ENCODE peak calls at places on chromosome 16, in five cellular contexts. X, I, K, L and H are unnamed samples.

GRCh38 chr16:24748242-24748641 is 18.8 kb downstream of the TNRC6A start:
- DNase-seq in L (no peak), I (peak), X (no peak), K (no peak), H (no peak)

GRCh38 chr16:11392041-11392581 is 46.9 kb downstream of the RMI2 start:
- DNase-seq in I (no peak), L (no peak), K (no peak), X (no peak), H (no peak)

GRCh38 chr16:81711609-81712329 is 67.3 kb upstream of the PLCG2 start:
- DNase-seq in X (no peak), I (peak), L (no peak), K (no peak), H (no peak)

GRCh38 chr16:4058386-4058785 is 57.9 kb downstream of the ADCY9 start:
- DNase-seq in L (no peak), I (no peak), X (no peak), K (no peak), H (no peak)

GRCh38 chr16:17331071-17331521 is 139.7 kb downstream of the XYLT1 start:
- DNase-seq in I (no peak), L (no peak), K (no peak), X (no peak), H (no peak)

GRCh38 chr16:80973991-80974390 is 32.7 kb downstream of the CMC2 start:
- DNase-seq in X (no peak), I (peak), K (no peak), L (no peak), H (no peak)

GRCh38 chr16:12703935-12704334 is 99.8 kb downstream of the CPPED1 start:
- DNase-seq in I (no peak), X (no peak), L (no peak), K (no peak), H (no peak)

GRCh38 chr16:2964416-2965223 is 545 bp downstream of the KREMEN2 start:
- DNase-seq in L (no peak), K (peak), I (no peak), X (peak), H (no peak)

GRCh38 chr16:30585022-30585399 is 486 bp downstream of the ZNF785 start:
- DNase-seq in I (no peak), L (peak), K (no peak), X (no peak), H (no peak)

GRCh38 chr16:68215302-68215701 is 20.6 kb downstream of the ESRP2 start:
- DNase-seq in X (no peak), I (no peak), K (no peak), L (no peak), H (no peak)

GRCh38 chr16:2954647-2955381 is 9.3 kb upstream of the KREMEN2 start:
- DNase-seq in K (no peak), X (no peak), L (no peak), I (no peak), H (no peak)